ENCODE peak calls at places on chromosomes 4 and X, in ten cellular contexts. A, F, E, N, I, O, G, U, P and R are unnamed samples.
A peak's percentile ranks its signal among the peaks of the same experiment; 100 is the strongest.

GRCh38 chrX:116272328-116272727 is 101.8 kb downstream of the AGTR2 start:
- DNase-seq in A (peak; percentile 91), I (peak; percentile 95), U (no peak), O (no peak), E (no peak), G (no peak), P (peak; percentile 96), N (peak; percentile 91), F (no peak), R (no peak)

GRCh38 chr4:141871086-141871485 is 234.7 kb downstream of the IL15 start:
- DNase-seq in P (peak; percentile 35), O (no peak), E (no peak), N (peak; percentile 38), I (peak; percentile 50), G (no peak), U (no peak), F (no peak), A (peak; percentile 28), R (no peak)

GRCh38 chr4:143381171-143382118 is 44.8 kb downstream of the GAB1 start:
- DNase-seq in U (no peak), I (peak; percentile 92), O (peak; percentile 86), G (peak; percentile 68), A (peak; percentile 94), E (peak; percentile 80), P (peak; percentile 93), N (peak; percentile 90), F (no peak), R (no peak)

GRCh38 chr4:139978692-139979091 is 175.3 kb downstream of the MAML3 start:
- DNase-seq in U (no peak), F (peak; percentile 81), O (no peak), N (no peak), G (no peak), I (no peak), A (no peak), E (no peak), P (no peak), R (no peak)

GRCh38 chr4:18052158-18052557 is 30.6 kb upstream of the LCORL start:
- DNase-seq in I (no peak), F (no peak), P (no peak), E (no peak), U (no peak), G (no peak), O (no peak), A (no peak), N (no peak), R (no peak)

GRCh38 chrX:136767104-136767941 is 13.4 kb downstream of the ARHGEF6 start:
- DNase-seq in E (peak; percentile 72), F (peak; percentile 93), G (peak; percentile 69), P (peak; percentile 63), I (peak; percentile 50), O (peak; percentile 62), A (peak; percentile 38), U (no peak), N (peak; percentile 49), R (peak; percentile 71)

GRCh38 chrX:1673337-1673736 is 58.5 kb downstream of the ASMT start:
- DNase-seq in O (no peak), G (no peak), N (peak; percentile 17), F (peak; percentile 47), E (no peak), A (no peak), P (no peak), U (peak; percentile 25), I (peak; percentile 48), R (no peak)

GRCh38 chr4:113574636-113575103 is 186.9 kb downstream of the CAMK2D start:
- DNase-seq in O (no peak), G (no peak), P (peak; percentile 72), E (no peak), I (peak; percentile 90), U (no peak), N (peak; percentile 67), F (no peak), A (peak; percentile 59), R (no peak)

GRCh38 chrX:38664285-38664684 is 102.9 kb downstream of the TSPAN7 start:
- DNase-seq in N (peak; percentile 59), E (no peak), A (peak; percentile 15), P (peak; percentile 29), U (no peak), G (no peak), F (no peak), I (peak; percentile 63), O (no peak), R (no peak)

GRCh38 chr4:73413294-73413755 is 9.2 kb downstream of the ALB start:
- DNase-seq in O (no peak), I (no peak), N (no peak), F (no peak), E (no peak), A (no peak), P (no peak), G (no peak), U (no peak), R (no peak)

GRCh38 chr4:149549911-149550310 is 265.7 kb downstream of the IQCM start:
- DNase-seq in F (no peak), E (no peak), U (no peak), P (peak; percentile 13), N (peak; percentile 11), I (peak; percentile 35), O (no peak), A (no peak), G (peak; percentile 24), R (no peak)

GRCh38 chr4:8855781-8856245 is 15.8 kb downstream of the HMX1 start:
- DNase-seq in O (no peak), I (no peak), G (no peak), U (no peak), F (no peak), P (no peak), N (no peak), E (no peak), A (no peak), R (no peak)

GRCh38 chr4:43331226-43332078 is 438.9 kb downstream of the GRXCR1 start:
- DNase-seq in O (no peak), F (no peak), P (peak; percentile 92), I (peak; percentile 30), N (peak; percentile 94), G (no peak), E (no peak), A (peak; percentile 7), U (no peak), R (no peak)

GRCh38 chr4:67343162-67343561 is 202.1 kb downstream of the CENPC start:
- DNase-seq in U (no peak), G (no peak), O (no peak), I (no peak), E (no peak), N (no peak), A (no peak), F (no peak), P (no peak), R (no peak)

GRCh38 chr4:166498541-166498940 is 625.5 kb downstream of the TLL1 start:
- DNase-seq in A (no peak), O (no peak), N (no peak), E (no peak), F (no peak), I (peak; percentile 18), G (no peak), U (no peak), P (peak; percentile 13), R (no peak)

GRCh38 chrX:40158036-40158706 is 60.4 kb upstream of the BCOR start:
- DNase-seq in A (no peak), I (no peak), U (no peak), G (peak; percentile 42), P (no peak), F (peak; percentile 86), N (no peak), E (no peak), O (peak; percentile 44), R (no peak)
- TF ChIP-seq CTCF in A (no peak), I (no peak), U (peak; percentile 69), G (peak; percentile 53), P (peak; percentile 8), F (peak; percentile 60), N (no peak), E (peak; percentile 59), O (peak; percentile 80), R (peak; percentile 66)

GRCh38 chr4:10173039-10173753 is 56.6 kb upstream of the WDR1 start:
- DNase-seq in A (peak; percentile 42), G (no peak), N (peak; percentile 54), E (peak; percentile 15), F (no peak), I (peak; percentile 71), U (no peak), O (no peak), P (peak; percentile 24), R (no peak)
- TF ChIP-seq CTCF in A (no peak), G (no peak), N (no peak), E (no peak), F (no peak), I (peak; percentile 6), U (no peak), O (no peak), P (no peak), R (no peak)

GRCh38 chr4:108111781-108112180 is 57.0 kb downstream of the LEF1 start:
- DNase-seq in P (no peak), G (no peak), F (no peak), E (no peak), A (no peak), U (no peak), I (no peak), N (no peak), O (no peak), R (no peak)

GRCh38 chr4:108114503-108114902 is 54.2 kb downstream of the LEF1 start:
- DNase-seq in I (peak; percentile 40), E (no peak), A (no peak), P (no peak), O (no peak), N (no peak), G (no peak), F (no peak), U (no peak), R (no peak)

GRCh38 chr4:108110450-108110849 is 58.3 kb downstream of the LEF1 start:
- DNase-seq in N (no peak), I (no peak), F (no peak), O (no peak), A (no peak), E (no peak), G (no peak), U (no peak), P (no peak), R (no peak)

GRCh38 chr4:108115168-108115526 is 53.6 kb downstream of the LEF1 start:
- DNase-seq in A (no peak), I (no peak), E (no peak), N (no peak), G (no peak), F (no peak), P (no peak), U (no peak), O (no peak), R (no peak)

DNA sequence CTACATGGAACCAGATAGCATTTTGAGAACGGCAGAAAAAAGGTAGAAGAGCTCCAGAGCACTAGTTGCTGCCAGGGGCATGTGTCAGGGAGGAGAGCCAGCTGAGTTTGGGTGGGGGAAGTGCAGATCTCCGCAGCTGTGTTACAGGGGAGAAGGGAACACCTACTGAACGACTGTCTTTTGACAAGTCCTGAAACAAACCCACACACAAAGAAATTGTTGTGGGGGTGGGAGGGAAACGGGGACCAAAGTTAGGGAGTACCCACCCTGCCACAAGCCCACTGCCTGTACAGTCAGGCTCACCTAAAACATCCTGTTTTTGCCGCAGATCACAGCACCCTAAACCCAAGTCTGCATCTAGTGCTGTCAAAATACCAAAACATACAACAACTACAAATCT is 55.5 kb downstream of the LEF1 start:
- DNase-seq in P (no peak), O (no peak), A (no peak), I (no peak), F (no peak), U (no peak), G (no peak), N (peak; percentile 5), E (no peak), R (no peak)
- TF ChIP-seq CTCF in P (no peak), O (no peak), A (no peak), I (no peak), F (no peak), U (no peak), G (no peak), N (no peak), E (no peak), R (no peak)

GRCh38 chr4:49032440-49033161 is 46.5 kb downstream of the CWH43 start:
- DNase-seq in P (no peak), A (peak; percentile 11), I (peak; percentile 32), U (no peak), E (no peak), N (peak; percentile 24), F (no peak), G (no peak), O (no peak), R (no peak)
- TF ChIP-seq CTCF in P (peak; percentile 45), A (peak; percentile 72), I (peak; percentile 63), U (peak; percentile 79), E (peak; percentile 23), N (peak; percentile 68), F (peak; percentile 41), G (peak; percentile 68), O (no peak), R (peak; percentile 56)